ENCODE peak calls at places on chromosomes 4 and X, in six cellular contexts. X is H9, W is colonic mucosa, E is fibroblast of lung, I is kidney, J is PC-3. G is an unnamed sample.

GRCh38 chrX:123993326-123993725 is 31.8 kb downstream of the STAG2 start:
- DNase-seq in X (no peak), W (no peak), E (peak; percentile 32), I (no peak), J (peak; percentile 76), G (no peak)

GRCh38 chrX:11143931-11144678 is 33.0 kb downstream of the HCCS start:
- DNase-seq in X (peak; percentile 38), W (peak; percentile 82), E (peak; percentile 82), I (no peak), J (peak; percentile 91), G (peak; percentile 77)

GRCh38 chr4:145098675-145099037 is 545 bp downstream of the ABCE1 start:
- DNase-seq in X (no peak), W (peak; percentile 42), E (peak; percentile 63), I (no peak), J (peak; percentile 62), G (no peak)

GRCh38 chr4:42906906-42907774 is 14.6 kb downstream of the GRXCR1 start:
- DNase-seq in X (no peak), W (no peak), E (no peak), I (peak; percentile 79), J (peak; percentile 64), G (no peak)

GRCh38 chrX:133881893-133882292 is 103.5 kb downstream of the GPC3 start:
- DNase-seq in X (no peak), W (no peak), E (no peak), I (no peak), J (no peak), G (peak; percentile 53)

GRCh38 chrX:102138064-102138463 is 4.2 kb downstream of the TCEAL6 start:
- DNase-seq in X (no peak), W (no peak), E (no peak), I (no peak), J (no peak), G (peak; percentile 46)

GRCh38 chrX:119757979-119758681 is at the start of gene SOWAHD:
- DNase-seq in X (peak; percentile 73), W (peak; percentile 78), E (peak; percentile 21), I (peak; percentile 77), J (peak; percentile 50), G (peak; percentile 85)

GRCh38 chr4:3623106-3623505 is 90.9 kb upstream of the LRPAP1 start:
- DNase-seq in X (no peak), W (no peak), E (no peak), I (no peak), J (no peak), G (no peak)

GRCh38 chr4:15457401-15458201 is 12.1 kb upstream of the CC2D2A start:
- DNase-seq in X (no peak), W (no peak), E (peak; percentile 86), I (no peak), J (peak; percentile 46), G (no peak)

GRCh38 chr4:1684756-1685603 is 867 bp upstream of the FAM53A start:
- DNase-seq in X (no peak), W (peak; percentile 37), E (no peak), I (peak; percentile 83), J (no peak), G (peak; percentile 54)

GRCh38 chrX:43958529-43958928 is 14.7 kb downstream of the NDP start:
- DNase-seq in X (peak; percentile 45), W (peak; percentile 42), E (peak; percentile 88), I (no peak), J (peak; percentile 76), G (peak; percentile 63)

GRCh38 chr4:168791376-168791775 is 218.7 kb downstream of the CBR4 start:
- DNase-seq in X (no peak), W (no peak), E (no peak), I (no peak), J (no peak), G (peak; percentile 78)

GRCh38 chr4:3851211-3851610 is 85.0 kb downstream of the ADRA2C start:
- DNase-seq in X (peak; percentile 84), W (no peak), E (no peak), I (no peak), J (no peak), G (no peak)

GRCh38 chr4:17142232-17142711 is 243.8 kb upstream of the LDB2 start:
- DNase-seq in X (no peak), W (no peak), E (peak; percentile 91), I (no peak), J (no peak), G (no peak)

GRCh38 chr4:2817701-2818350 is 24.9 kb downstream of the SH3BP2 start:
- DNase-seq in X (peak; percentile 65), W (peak; percentile 77), E (no peak), I (peak; percentile 77), J (peak; percentile 43), G (peak; percentile 88)

GRCh38 chr4:184503869-184504300 is 29.5 kb upstream of the IRF2 start:
- DNase-seq in X (no peak), W (no peak), E (no peak), I (no peak), J (no peak), G (no peak)

GRCh38 chr4:19739101-19739651 is 512.5 kb upstream of the SLIT2 start:
- DNase-seq in X (no peak), W (no peak), E (peak; percentile 92), I (no peak), J (peak; percentile 84), G (no peak)

GRCh38 chr4:183299464-183299863 is 20.6 kb downstream of the CLDN22 start:
- DNase-seq in X (no peak), W (no peak), E (no peak), I (no peak), J (no peak), G (no peak)

GRCh38 chr4:144181386-144181785 is 40.9 kb upstream of the GYPA start:
- DNase-seq in X (no peak), W (no peak), E (no peak), I (no peak), J (no peak), G (no peak)

GRCh38 chr4:110510955-110511544 is 35.1 kb downstream of the ENPEP start:
- DNase-seq in X (no peak), W (no peak), E (peak; percentile 79), I (no peak), J (peak; percentile 70), G (no peak)

GRCh38 chrX:40243699-40244098 is 145.9 kb upstream of the BCOR start:
- DNase-seq in X (no peak), W (no peak), E (no peak), I (no peak), J (no peak), G (no peak)

GRCh38 chr4:125390126-125390525 is 75.4 kb downstream of the FAT4 start:
- DNase-seq in X (no peak), W (no peak), E (peak; percentile 85), I (no peak), J (peak; percentile 39), G (no peak)

GRCh38 chrX:46683023-46683422 is 75.9 kb downstream of the SLC9A7 start:
- DNase-seq in X (no peak), W (no peak), E (no peak), I (no peak), J (peak; percentile 29), G (no peak)

GRCh38 chr4:78560296-78560963 is 8.9 kb downstream of the ANXA3 start:
- DNase-seq in X (no peak), W (no peak), E (peak; percentile 71), I (no peak), J (peak; percentile 60), G (no peak)

GRCh38 chr4:105145059-105145912 is 1.4 kb upstream of the TET2 start:
- DNase-seq in X (no peak), W (no peak), E (peak; percentile 31), I (no peak), J (no peak), G (no peak)

DNA sequence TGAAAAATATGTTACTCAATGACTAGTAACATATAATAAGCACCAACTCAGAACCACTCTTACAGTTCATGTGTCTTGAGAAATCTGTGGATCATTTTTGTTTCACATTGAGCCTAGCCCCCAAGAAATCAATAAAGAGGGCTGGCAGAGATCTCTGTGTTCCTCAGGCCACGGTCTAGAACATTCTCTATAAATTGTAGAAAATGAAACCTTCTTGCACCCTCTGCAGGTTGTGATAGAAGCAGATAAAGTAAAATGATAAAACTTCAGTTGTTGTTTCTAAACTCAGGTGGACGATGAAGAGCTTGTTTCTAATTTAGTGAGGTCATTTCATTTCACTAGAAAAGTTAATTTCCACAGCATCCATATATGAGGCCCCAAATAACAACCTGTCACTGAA is 182.7 kb downstream of the KIT start:
- DNase-seq in X (no peak), W (no peak), E (no peak), I (no peak), J (no peak), G (no peak)
- TF ChIP-seq CTCF in X (no peak), W (no peak), E (peak; percentile 4), I (no peak), J (peak; percentile 8), G (no peak)

DNA sequence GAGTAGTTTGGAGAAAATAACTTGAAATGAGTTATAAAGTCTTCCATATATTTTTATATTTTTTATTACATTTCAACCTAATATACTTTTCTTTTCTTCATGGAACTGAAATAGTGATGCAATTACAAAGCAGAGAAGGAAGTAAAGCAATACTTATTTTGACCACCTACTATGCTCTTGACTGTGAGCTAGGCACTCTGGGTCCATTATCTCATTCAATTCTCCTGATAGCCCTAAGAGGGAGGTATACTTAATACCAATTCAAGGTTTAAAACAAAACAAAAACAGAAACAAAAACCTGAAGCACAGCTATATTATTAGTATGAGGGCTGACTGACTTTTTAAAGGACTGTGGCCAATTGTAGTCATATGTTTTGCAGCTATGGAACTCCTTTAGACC is 193.5 kb downstream of the MAD2L1 start:
- DNase-seq in X (no peak), W (no peak), E (no peak), I (no peak), J (no peak), G (no peak)
- H3K9ac ChIP-seq in X (no peak overlapping the region), W (no peak overlapping the region), E (no peak overlapping the region), I (no peak overlapping the region), J (no peak overlapping the region), G (no peak overlapping the region)

GRCh38 chr4:113467581-113467980 is 294.0 kb downstream of the CAMK2D start:
- DNase-seq in X (no peak), W (no peak), E (peak; percentile 83), I (no peak), J (peak; percentile 59), G (no peak)

GRCh38 chr4:113468165-113469022 is 293.1 kb downstream of the CAMK2D start:
- DNase-seq in X (peak; percentile 73), W (peak; percentile 58), E (peak; percentile 100), I (peak; percentile 86), J (peak; percentile 93), G (peak; percentile 80)

GRCh38 chr4:113471141-113471860 is 290.2 kb downstream of the CAMK2D start:
- DNase-seq in X (no peak), W (no peak), E (no peak), I (no peak), J (no peak), G (no peak)

GRCh38 chr4:113469023-113469390 is 292.5 kb downstream of the CAMK2D start:
- DNase-seq in X (no peak), W (no peak), E (peak; percentile 46), I (no peak), J (no peak), G (no peak)

GRCh38 chr4:113469926-113470325 is 291.6 kb downstream of the CAMK2D start:
- DNase-seq in X (no peak), W (no peak), E (no peak), I (no peak), J (no peak), G (no peak)
- H3K4me1 ChIP-seq in X (peaks cover 5% of the 10 kb centered on the region), W (no peaks in the 10 kb centered on the region), E (peaks cover 23% of the 10 kb centered on the region), I (no peaks in the 10 kb centered on the region), J (peaks cover 26% of the 10 kb centered on the region), G (peaks cover 10% of the 10 kb centered on the region)

GRCh38 chr4:32462944-32463343 is 1742.8 kb downstream of the PCDH7 start:
- DNase-seq in X (peak; percentile 32), W (no peak), E (peak; percentile 45), I (no peak), J (peak; percentile 47), G (peak; percentile 69)
- TF ChIP-seq CTCF in X (peak; percentile 76), W (peak; percentile 19), E (no peak), I (peak; percentile 45), J (peak; percentile 68), G (peak; percentile 85)

G was measured in endodermal cell.